ENCODE peak calls at places on chromosomes 1 and 21, in five cellular contexts. L is sigmoid colon; S is Karpas-422; F is stimulated activated CD8-positive, alpha-beta memory T cell treated with anti-CD3 and anti-CD28 coated beads, Interleukin-4, amount 100 ng/mL, for 4 hours; V is head of caudate nucleus. O is an unnamed sample.

GRCh38 chr1:181704556-181704955 is 221.2 kb downstream of the CACNA1E start:
- DNase-seq in L (no peak), S (no peak), F (no peak), V (no peak), O (no peak)

GRCh38 chr1:218846166-218846565 is 327.5 kb upstream of the LYPLAL1 start:
- DNase-seq in L (no peak), S (no peak), F (no peak), V (no peak), O (no peak)

GRCh38 chr1:88422037-88422436 is 262.0 kb upstream of the PKN2 start:
- DNase-seq in L (no peak), S (no peak), F (no peak), V (no peak), O (no peak)

GRCh38 chr1:235416662-235417049 is 49.4 kb downstream of the TBCE start:
- DNase-seq in L (no peak), S (no peak), F (no peak), V (no peak), O (peak; percentile 24)

GRCh38 chr21:39499156-39499555 is 47.4 kb downstream of the SH3BGR start:
- DNase-seq in L (no peak), S (no peak), F (no peak), V (no peak), O (no peak)

GRCh38 chr1:42943728-42944127 is 14.9 kb downstream of the SLC2A1 start:
- DNase-seq in L (no peak), S (no peak), F (no peak), V (no peak), O (no peak)

GRCh38 chr1:200332716-200333115 is 77.1 kb downstream of the ZNF281 start:
- DNase-seq in L (no peak), S (peak; percentile 15), F (no peak), V (no peak), O (no peak)

GRCh38 chr1:78831731-78832360 is 174.7 kb downstream of the ADGRL4 start:
- DNase-seq in L (no peak), S (no peak), F (no peak), V (no peak), O (peak; percentile 61)

GRCh38 chr21:15850645-15851044 is 120.9 kb downstream of the USP25 start:
- DNase-seq in L (no peak), S (no peak), F (no peak), V (no peak), O (peak; percentile 18)

GRCh38 chr1:79929356-79929755 is 922.8 kb upstream of the ADGRL4 start:
- DNase-seq in L (no peak), S (no peak), F (no peak), V (no peak), O (no peak)

GRCh38 chr1:53047737-53048344 is 14.2 kb upstream of the PODN start:
- DNase-seq in L (no peak), S (peak; percentile 43), F (no peak), V (no peak), O (no peak)

GRCh38 chr1:41673806-41674205 is 189.3 kb upstream of the EDN2 start:
- DNase-seq in L (no peak), S (no peak), F (no peak), V (no peak), O (no peak)

GRCh38 chr1:109928591-109929111 is 18.0 kb downstream of the CSF1 start:
- DNase-seq in L (peak; percentile 84), S (no peak), F (no peak), V (no peak), O (peak; percentile 91)

GRCh38 chr21:16535100-16535418 is 805.3 kb downstream of the USP25 start:
- DNase-seq in L (peak; percentile 93), S (no peak), F (no peak), V (peak; percentile 72), O (peak; percentile 6)

GRCh38 chr1:87852410-87853202 is 523.9 kb downstream of the LMO4 start:
- DNase-seq in L (no peak), S (no peak), F (no peak), V (no peak), O (no peak)

GRCh38 chr1:201252833-201253810 is 30.2 kb upstream of the PKP1 start:
- DNase-seq in L (no peak), S (no peak), F (no peak), V (no peak), O (no peak)

GRCh38 chr1:162136760-162137537 is 67.5 kb downstream of the NOS1AP start:
- DNase-seq in L (no peak), S (no peak), F (no peak), V (no peak), O (peak; percentile 46)

GRCh38 chr1:56061824-56062223 is 517.5 kb downstream of the PLPP3 start:
- DNase-seq in L (no peak), S (peak; percentile 59), F (no peak), V (no peak), O (no peak)

GRCh38 chr1:73998348-73998959 is 199.5 kb downstream of the LRRIQ3 start:
- DNase-seq in L (no peak), S (peak; percentile 77), F (no peak), V (no peak), O (peak; percentile 2)